ENCODE peak calls at places on chromosomes 13 and 19, in seven cellular contexts. One of them, this sample, is unnamed.

GRCh38 chr19:10812902-10813404 is 23.1 kb downstream of the TMED1 start:
- DNase-seq in aorta: peak; percentile 88
- DNase-seq in ELR: peak; percentile 99
- DNase-seq in SK-N-SH: no peak
- DNase-seq in H9: no peak
- DNase-seq in MV-4-11: peak; percentile 92
- DNase-seq in stromal cell of bone marrow: peak; percentile 93
- DNase-seq in this sample: no peak

GRCh38 chr19:18346091-18346490 is 5.7 kb downstream of the PGPEP1 start:
- DNase-seq in H9: peak; percentile 84
- DNase-seq in ELR: no peak
- DNase-seq in aorta: no peak
- DNase-seq in MV-4-11: no peak
- DNase-seq in stromal cell of bone marrow: no peak
- DNase-seq in SK-N-SH: no peak
- DNase-seq in this sample: no peak

GRCh38 chr13:101917475-101917810 is 465.0 kb downstream of the ITGBL1 start:
- DNase-seq in MV-4-11: no peak
- DNase-seq in ELR: no peak
- DNase-seq in aorta: no peak
- DNase-seq in stromal cell of bone marrow: no peak
- DNase-seq in H9: peak; percentile 42
- DNase-seq in SK-N-SH: peak; percentile 54
- DNase-seq in this sample: peak; percentile 51

GRCh38 chr19:18452386-18452785 is 14.5 kb upstream of the ISYNA1 start:
- DNase-seq in SK-N-SH: no peak
- DNase-seq in stromal cell of bone marrow: no peak
- DNase-seq in aorta: no peak
- DNase-seq in H9: no peak
- DNase-seq in MV-4-11: no peak
- DNase-seq in ELR: no peak
- DNase-seq in this sample: no peak

GRCh38 chr13:65532231-65532630 is 1697.9 kb downstream of the PCDH9 start:
- DNase-seq in ELR: no peak
- DNase-seq in SK-N-SH: no peak
- DNase-seq in aorta: no peak
- DNase-seq in H9: no peak
- DNase-seq in stromal cell of bone marrow: no peak
- DNase-seq in MV-4-11: no peak
- DNase-seq in this sample: no peak

GRCh38 chr13:91725646-91726045 is 327.2 kb downstream of the GPC5 start:
- DNase-seq in MV-4-11: peak; percentile 31
- DNase-seq in ELR: no peak
- DNase-seq in stromal cell of bone marrow: no peak
- DNase-seq in SK-N-SH: no peak
- DNase-seq in aorta: no peak
- DNase-seq in H9: no peak
- DNase-seq in this sample: no peak

GRCh38 chr13:100347941-100348340 is 240.6 kb downstream of the GGACT start:
- DNase-seq in aorta: no peak
- DNase-seq in ELR: no peak
- DNase-seq in MV-4-11: no peak
- DNase-seq in H9: no peak
- DNase-seq in SK-N-SH: no peak
- DNase-seq in stromal cell of bone marrow: peak; percentile 37
- DNase-seq in this sample: no peak

GRCh38 chr19:55099557-55100506 is 17.6 kb downstream of the PPP1R12C start:
- DNase-seq in stromal cell of bone marrow: no peak
- DNase-seq in MV-4-11: no peak
- DNase-seq in SK-N-SH: no peak
- DNase-seq in ELR: peak; percentile 30
- DNase-seq in aorta: peak; percentile 12
- DNase-seq in H9: peak; percentile 67
- DNase-seq in this sample: no peak

GRCh38 chr13:76717092-76717491 is 169.1 kb downstream of the KCTD12 start:
- DNase-seq in MV-4-11: no peak
- DNase-seq in SK-N-SH: peak; percentile 35
- DNase-seq in aorta: no peak
- DNase-seq in ELR: peak; percentile 75
- DNase-seq in H9: no peak
- DNase-seq in stromal cell of bone marrow: no peak
- DNase-seq in this sample: no peak

GRCh38 chr13:29483211-29483610 is 112.3 kb downstream of the SLC7A1 start:
- DNase-seq in ELR: no peak
- DNase-seq in aorta: no peak
- DNase-seq in MV-4-11: no peak
- DNase-seq in stromal cell of bone marrow: no peak
- DNase-seq in SK-N-SH: peak; percentile 36
- DNase-seq in H9: no peak
- DNase-seq in this sample: no peak

GRCh38 chr13:101763191-101763590 is 310.7 kb downstream of the ITGBL1 start:
- DNase-seq in MV-4-11: no peak
- DNase-seq in aorta: no peak
- DNase-seq in stromal cell of bone marrow: no peak
- DNase-seq in ELR: no peak
- DNase-seq in SK-N-SH: no peak
- DNase-seq in H9: no peak
- DNase-seq in this sample: no peak

GRCh38 chr13:31951215-31951678 is 80.3 kb upstream of the FRY start:
- DNase-seq in ELR: no peak
- DNase-seq in MV-4-11: peak; percentile 99
- DNase-seq in aorta: peak; percentile 88
- DNase-seq in H9: no peak
- DNase-seq in stromal cell of bone marrow: no peak
- DNase-seq in SK-N-SH: no peak
- DNase-seq in this sample: no peak

GRCh38 chr19:46385636-46386035 is 27.7 kb downstream of the CCDC8 start:
- DNase-seq in SK-N-SH: no peak
- DNase-seq in H9: peak; percentile 12
- DNase-seq in stromal cell of bone marrow: no peak
- DNase-seq in ELR: no peak
- DNase-seq in aorta: no peak
- DNase-seq in MV-4-11: peak; percentile 37
- DNase-seq in this sample: no peak

GRCh38 chr13:100439247-100439955 is 149.2 kb downstream of the GGACT start:
- DNase-seq in ELR: peak; percentile 4
- DNase-seq in MV-4-11: no peak
- DNase-seq in aorta: no peak
- DNase-seq in SK-N-SH: no peak
- DNase-seq in stromal cell of bone marrow: no peak
- DNase-seq in H9: peak; percentile 59
- DNase-seq in this sample: no peak

GRCh38 chr13:30968734-30969335 is 36.4 kb downstream of the TEX26 start:
- DNase-seq in stromal cell of bone marrow: no peak
- DNase-seq in MV-4-11: no peak
- DNase-seq in H9: no peak
- DNase-seq in SK-N-SH: no peak
- DNase-seq in aorta: no peak
- DNase-seq in ELR: no peak
- DNase-seq in this sample: no peak

GRCh38 chr13:112103971-112104872 is 37.3 kb downstream of the SOX1 start:
- DNase-seq in MV-4-11: no peak
- DNase-seq in aorta: no peak
- DNase-seq in ELR: no peak
- DNase-seq in stromal cell of bone marrow: no peak
- DNase-seq in SK-N-SH: no peak
- DNase-seq in H9: peak; percentile 66
- DNase-seq in this sample: peak; percentile 94

GRCh38 chr13:45078003-45078402 is 42.3 kb upstream of the GTF2F2 start:
- DNase-seq in MV-4-11: no peak
- DNase-seq in SK-N-SH: no peak
- DNase-seq in ELR: no peak
- DNase-seq in stromal cell of bone marrow: no peak
- DNase-seq in aorta: no peak
- DNase-seq in H9: no peak
- DNase-seq in this sample: no peak

GRCh38 chr13:91368676-91369425 is 21.4 kb downstream of the MIR17HG start:
- DNase-seq in ELR: no peak
- DNase-seq in aorta: no peak
- DNase-seq in stromal cell of bone marrow: no peak
- DNase-seq in MV-4-11: no peak
- DNase-seq in H9: no peak
- DNase-seq in SK-N-SH: no peak
- DNase-seq in this sample: no peak

GRCh38 chr19:9936151-9937000 is at the start of gene OLFM2:
- DNase-seq in aorta: no peak
- DNase-seq in SK-N-SH: peak; percentile 93
- DNase-seq in ELR: no peak
- DNase-seq in H9: peak; percentile 89
- DNase-seq in MV-4-11: no peak
- DNase-seq in stromal cell of bone marrow: no peak
- DNase-seq in this sample: peak; percentile 85

GRCh38 chr19:18503971-18504885 is 17.6 kb downstream of the ELL start:
- DNase-seq in aorta: no peak
- DNase-seq in ELR: no peak
- DNase-seq in SK-N-SH: no peak
- DNase-seq in MV-4-11: no peak
- DNase-seq in H9: no peak
- DNase-seq in stromal cell of bone marrow: no peak
- DNase-seq in this sample: no peak

GRCh38 chr19:12194827-12195500 is 32.1 kb downstream of the ZNF136 start:
- DNase-seq in aorta: peak; percentile 81
- DNase-seq in H9: no peak
- DNase-seq in ELR: no peak
- DNase-seq in stromal cell of bone marrow: peak; percentile 34
- DNase-seq in MV-4-11: no peak
- DNase-seq in SK-N-SH: peak; percentile 91
- DNase-seq in this sample: no peak

GRCh38 chr13:73429691-73430090 is 370.9 kb downstream of the KLF5 start:
- DNase-seq in H9: no peak
- DNase-seq in aorta: no peak
- DNase-seq in stromal cell of bone marrow: no peak
- DNase-seq in SK-N-SH: no peak
- DNase-seq in MV-4-11: no peak
- DNase-seq in ELR: peak; percentile 52
- DNase-seq in this sample: no peak

This sample was measured in ecto neural progenitor cell.